ENCODE peak calls at places on chromosomes 6 and 20, in six cellular contexts. One of them, this sample, is unnamed.

GRCh38 chr6:41571066-41571780 is 25.0 kb downstream of the FOXP4 start:
- DNase-seq in tibial nerve: no peak
- DNase-seq in fibroblast of the aortic adventitia: no peak
- DNase-seq in nephron progenitor cell: no peak
- DNase-seq in HCT116: no peak
- DNase-seq in pancreas: no peak
- DNase-seq in this sample: no peak

GRCh38 chr6:150687508-150687907 is 87.8 kb downstream of the PLEKHG1 start:
- DNase-seq in pancreas: no peak
- DNase-seq in tibial nerve: no peak
- DNase-seq in nephron progenitor cell: no peak
- DNase-seq in fibroblast of the aortic adventitia: peak; percentile 49
- DNase-seq in HCT116: no peak
- DNase-seq in this sample: no peak

GRCh38 chr6:143745160-143746133 is 67.7 kb downstream of the PHACTR2 start:
- DNase-seq in HCT116: peak; percentile 15
- DNase-seq in pancreas: peak; percentile 49
- DNase-seq in nephron progenitor cell: peak; percentile 23
- DNase-seq in tibial nerve: no peak
- DNase-seq in fibroblast of the aortic adventitia: peak; percentile 67
- DNase-seq in this sample: peak; percentile 65

GRCh38 chr6:24648276-24648675 is 2.3 kb upstream of the KIAA0319 start:
- DNase-seq in nephron progenitor cell: no peak
- DNase-seq in fibroblast of the aortic adventitia: no peak
- DNase-seq in HCT116: no peak
- DNase-seq in pancreas: no peak
- DNase-seq in tibial nerve: no peak
- DNase-seq in this sample: no peak

GRCh38 chr6:35292494-35292893 is 5.1 kb upstream of the DEF6 start:
- DNase-seq in tibial nerve: no peak
- DNase-seq in fibroblast of the aortic adventitia: no peak
- DNase-seq in pancreas: no peak
- DNase-seq in nephron progenitor cell: no peak
- DNase-seq in HCT116: no peak
- DNase-seq in this sample: no peak

GRCh38 chr6:170459451-170459850 is 93.7 kb downstream of the PSMB1 start:
- DNase-seq in nephron progenitor cell: no peak
- DNase-seq in pancreas: no peak
- DNase-seq in fibroblast of the aortic adventitia: peak; percentile 57
- DNase-seq in HCT116: no peak
- DNase-seq in tibial nerve: no peak
- DNase-seq in this sample: peak; percentile 65

GRCh38 chr6:160124007-160124406 is 2.4 kb downstream of the SLC22A1 start:
- DNase-seq in pancreas: no peak
- DNase-seq in nephron progenitor cell: no peak
- DNase-seq in HCT116: no peak
- DNase-seq in fibroblast of the aortic adventitia: no peak
- DNase-seq in tibial nerve: no peak
- DNase-seq in this sample: no peak

GRCh38 chr6:34243901-34244884 is 4.6 kb downstream of the SMIM29 start:
- DNase-seq in HCT116: peak; percentile 92
- DNase-seq in tibial nerve: peak; percentile 43
- DNase-seq in fibroblast of the aortic adventitia: peak; percentile 87
- DNase-seq in pancreas: no peak
- DNase-seq in nephron progenitor cell: no peak
- DNase-seq in this sample: peak; percentile 96

GRCh38 chr20:31566332-31566657 is 38.8 kb upstream of the ID1 start:
- DNase-seq in HCT116: no peak
- DNase-seq in pancreas: no peak
- DNase-seq in nephron progenitor cell: no peak
- DNase-seq in fibroblast of the aortic adventitia: no peak
- DNase-seq in tibial nerve: no peak
- DNase-seq in this sample: no peak

GRCh38 chr6:109526905-109527628 is 44.0 kb upstream of the ZBTB24 start:
- DNase-seq in nephron progenitor cell: peak; percentile 49
- DNase-seq in pancreas: peak; percentile 39
- DNase-seq in HCT116: peak; percentile 69
- DNase-seq in fibroblast of the aortic adventitia: peak; percentile 87
- DNase-seq in tibial nerve: no peak
- DNase-seq in this sample: peak; percentile 85

GRCh38 chr6:35360349-35361138 is 18.2 kb downstream of the PPARD start:
- DNase-seq in tibial nerve: no peak
- DNase-seq in fibroblast of the aortic adventitia: no peak
- DNase-seq in HCT116: no peak
- DNase-seq in nephron progenitor cell: no peak
- DNase-seq in pancreas: peak; percentile 50
- DNase-seq in this sample: peak; percentile 51

GRCh38 chr6:7050911-7051779 is 56.6 kb upstream of the RREB1 start:
- DNase-seq in nephron progenitor cell: peak; percentile 62
- DNase-seq in pancreas: peak; percentile 56
- DNase-seq in HCT116: no peak
- DNase-seq in fibroblast of the aortic adventitia: peak; percentile 60
- DNase-seq in tibial nerve: no peak
- DNase-seq in this sample: peak; percentile 56

GRCh38 chr20:6735913-6736845 is 31.3 kb upstream of the BMP2 start:
- DNase-seq in fibroblast of the aortic adventitia: no peak
- DNase-seq in pancreas: no peak
- DNase-seq in nephron progenitor cell: no peak
- DNase-seq in HCT116: no peak
- DNase-seq in tibial nerve: no peak
- DNase-seq in this sample: no peak

GRCh38 chr20:24163501-24163900 is 174.9 kb upstream of the GGTLC1 start:
- DNase-seq in HCT116: no peak
- DNase-seq in tibial nerve: no peak
- DNase-seq in pancreas: no peak
- DNase-seq in fibroblast of the aortic adventitia: peak; percentile 37
- DNase-seq in nephron progenitor cell: no peak
- DNase-seq in this sample: no peak

GRCh38 chr6:16472349-16473069 is 234.1 kb downstream of the GMPR start:
- DNase-seq in tibial nerve: no peak
- DNase-seq in nephron progenitor cell: no peak
- DNase-seq in HCT116: no peak
- DNase-seq in fibroblast of the aortic adventitia: peak; percentile 84
- DNase-seq in pancreas: no peak
- DNase-seq in this sample: peak; percentile 66

GRCh38 chr6:13428528-13429405 is 58.6 kb downstream of the GFOD1 start:
- DNase-seq in pancreas: no peak
- DNase-seq in fibroblast of the aortic adventitia: no peak
- DNase-seq in tibial nerve: no peak
- DNase-seq in HCT116: no peak
- DNase-seq in nephron progenitor cell: no peak
- DNase-seq in this sample: no peak

GRCh38 chr6:13425971-13426931 is 61.1 kb downstream of the GFOD1 start:
- DNase-seq in HCT116: no peak
- DNase-seq in pancreas: no peak
- DNase-seq in fibroblast of the aortic adventitia: peak; percentile 56
- DNase-seq in nephron progenitor cell: no peak
- DNase-seq in tibial nerve: no peak
- DNase-seq in this sample: peak; percentile 82

GRCh38 chr6:13427346-13427745 is 60.1 kb downstream of the GFOD1 start:
- DNase-seq in fibroblast of the aortic adventitia: no peak
- DNase-seq in HCT116: no peak
- DNase-seq in pancreas: no peak
- DNase-seq in tibial nerve: no peak
- DNase-seq in nephron progenitor cell: no peak
- DNase-seq in this sample: no peak

GRCh38 chr6:13429406-13429753 is 58.0 kb downstream of the GFOD1 start:
- DNase-seq in nephron progenitor cell: no peak
- DNase-seq in fibroblast of the aortic adventitia: no peak
- DNase-seq in HCT116: no peak
- DNase-seq in tibial nerve: no peak
- DNase-seq in pancreas: no peak
- DNase-seq in this sample: no peak

DNA sequence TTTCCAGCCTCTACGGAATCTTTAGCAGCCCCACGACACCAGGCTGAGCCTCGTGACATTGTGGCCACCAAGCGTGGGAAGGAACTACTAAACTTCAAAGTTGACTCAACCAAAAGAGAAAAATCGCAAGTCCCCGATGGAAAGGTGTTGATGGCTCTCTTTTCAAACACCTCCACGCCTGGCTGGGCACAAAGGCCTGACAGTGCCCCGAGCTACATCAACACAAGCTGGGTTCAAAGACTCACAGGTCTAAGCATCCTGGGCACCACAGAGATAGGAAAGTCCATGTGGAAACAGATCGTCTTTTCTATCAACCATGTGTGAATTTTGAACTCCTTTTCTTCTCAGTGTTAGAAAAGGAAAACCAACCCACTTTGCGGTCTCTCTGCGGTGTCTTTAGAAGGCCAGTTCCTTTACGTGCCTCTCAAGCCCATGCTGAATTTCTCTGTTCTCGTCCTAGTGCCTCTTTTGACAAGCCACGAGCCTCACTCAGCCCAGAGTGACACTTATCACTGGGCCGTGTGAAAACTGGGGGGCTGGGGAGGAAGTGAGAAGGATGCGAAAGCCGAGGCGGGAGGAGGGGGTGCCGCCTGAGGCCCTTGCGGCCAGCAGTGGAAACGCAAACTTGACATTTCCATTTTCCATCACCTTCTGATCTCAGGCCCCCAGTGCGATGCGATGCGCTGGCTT is 59.4 kb downstream of the GFOD1 start:
- DNase-seq in nephron progenitor cell: peak; percentile 32
- DNase-seq in pancreas: no peak
- DNase-seq in fibroblast of the aortic adventitia: no peak
- DNase-seq in tibial nerve: no peak
- DNase-seq in HCT116: no peak
- DNase-seq in this sample: no peak
- TF ChIP-seq CTCF in nephron progenitor cell: peak; percentile 38
- TF ChIP-seq CTCF in pancreas: no peak
- TF ChIP-seq CTCF in fibroblast of the aortic adventitia: no peak
- TF ChIP-seq CTCF in tibial nerve: no peak
- TF ChIP-seq CTCF in HCT116: no peak
- TF ChIP-seq CTCF in this sample: no peak

GRCh38 chr6:136378888-136379287 is 89.2 kb upstream of the BCLAF1 start:
- DNase-seq in nephron progenitor cell: no peak
- DNase-seq in HCT116: no peak
- DNase-seq in tibial nerve: no peak
- DNase-seq in fibroblast of the aortic adventitia: no peak
- DNase-seq in pancreas: no peak
- DNase-seq in this sample: no peak
- TF ChIP-seq CTCF in nephron progenitor cell: no peak
- TF ChIP-seq CTCF in HCT116: peak; percentile 47
- TF ChIP-seq CTCF in tibial nerve: no peak
- TF ChIP-seq CTCF in fibroblast of the aortic adventitia: peak; percentile 17
- TF ChIP-seq CTCF in pancreas: no peak
- TF ChIP-seq CTCF in this sample: peak; percentile 21

DNA sequence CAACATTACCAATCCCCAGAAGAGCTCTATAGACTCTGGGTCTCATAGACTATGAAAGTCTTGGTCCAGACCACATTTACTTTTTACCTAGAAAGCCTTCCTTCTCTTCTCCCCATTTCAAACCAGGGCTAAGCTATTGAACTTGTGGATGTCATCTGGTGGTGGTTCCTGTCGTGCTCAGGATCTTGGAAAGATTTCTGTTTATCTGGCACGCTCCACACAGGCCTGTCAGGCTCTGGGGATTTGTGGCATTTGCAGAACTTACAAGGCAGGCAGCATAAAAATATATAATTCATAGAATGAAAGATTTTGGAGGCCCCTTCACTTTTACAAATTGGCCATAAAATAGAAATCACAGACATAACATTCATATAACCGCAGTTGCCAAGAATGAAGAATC is 188.1 kb downstream of the UST start:
- DNase-seq in pancreas: no peak
- DNase-seq in fibroblast of the aortic adventitia: peak; percentile 52
- DNase-seq in HCT116: no peak
- DNase-seq in nephron progenitor cell: no peak
- DNase-seq in tibial nerve: no peak
- DNase-seq in this sample: peak; percentile 59
- TF ChIP-seq CTCF in pancreas: no peak
- TF ChIP-seq CTCF in fibroblast of the aortic adventitia: no peak
- TF ChIP-seq CTCF in HCT116: no peak
- TF ChIP-seq CTCF in nephron progenitor cell: no peak
- TF ChIP-seq CTCF in tibial nerve: no peak
- TF ChIP-seq CTCF in this sample: no peak

GRCh38 chr6:117451607-117452164 is 25.9 kb upstream of the ROS1 start:
- DNase-seq in fibroblast of the aortic adventitia: no peak
- DNase-seq in HCT116: no peak
- DNase-seq in tibial nerve: no peak
- DNase-seq in pancreas: no peak
- DNase-seq in nephron progenitor cell: no peak
- DNase-seq in this sample: no peak

GRCh38 chr6:117448732-117449131 is 23.0 kb upstream of the ROS1 start:
- DNase-seq in pancreas: no peak
- DNase-seq in fibroblast of the aortic adventitia: peak; percentile 96
- DNase-seq in nephron progenitor cell: no peak
- DNase-seq in tibial nerve: no peak
- DNase-seq in HCT116: no peak
- DNase-seq in this sample: peak; percentile 93

GRCh38 chr6:117446851-117447250 is 21.1 kb upstream of the ROS1 start:
- DNase-seq in pancreas: no peak
- DNase-seq in fibroblast of the aortic adventitia: peak; percentile 40
- DNase-seq in tibial nerve: no peak
- DNase-seq in HCT116: no peak
- DNase-seq in nephron progenitor cell: no peak
- DNase-seq in this sample: no peak

GRCh38 chr6:117448011-117448410 is 22.3 kb upstream of the ROS1 start:
- DNase-seq in HCT116: no peak
- DNase-seq in tibial nerve: no peak
- DNase-seq in fibroblast of the aortic adventitia: peak; percentile 23
- DNase-seq in pancreas: no peak
- DNase-seq in nephron progenitor cell: no peak
- DNase-seq in this sample: no peak

GRCh38 chr6:117449549-117450439 is 24.1 kb upstream of the ROS1 start:
- DNase-seq in fibroblast of the aortic adventitia: peak; percentile 93
- DNase-seq in pancreas: peak; percentile 59
- DNase-seq in nephron progenitor cell: peak; percentile 61
- DNase-seq in tibial nerve: peak; percentile 24
- DNase-seq in HCT116: peak; percentile 56
- DNase-seq in this sample: peak; percentile 94
- TF ChIP-seq CTCF in fibroblast of the aortic adventitia: peak; percentile 63
- TF ChIP-seq CTCF in pancreas: peak; percentile 11
- TF ChIP-seq CTCF in nephron progenitor cell: peak; percentile 79
- TF ChIP-seq CTCF in tibial nerve: peak; percentile 67
- TF ChIP-seq CTCF in HCT116: peak; percentile 85
- TF ChIP-seq CTCF in this sample: peak; percentile 60

GRCh38 chr6:106538145-106538544 is 91.2 kb downstream of the RTN4IP1 start:
- DNase-seq in pancreas: no peak
- DNase-seq in fibroblast of the aortic adventitia: no peak
- DNase-seq in nephron progenitor cell: no peak
- DNase-seq in tibial nerve: no peak
- DNase-seq in HCT116: no peak
- DNase-seq in this sample: no peak
- TF ChIP-seq CTCF in pancreas: no peak
- TF ChIP-seq CTCF in fibroblast of the aortic adventitia: no peak
- TF ChIP-seq CTCF in nephron progenitor cell: no peak
- TF ChIP-seq CTCF in tibial nerve: no peak
- TF ChIP-seq CTCF in HCT116: no peak
- TF ChIP-seq CTCF in this sample: no peak